ENCODE peak calls at places on chromosomes 6 and 20, in five cellular contexts. S is neuronal stem cell, L is psoas muscle, N is PC-3, A is heart left ventricle. F is an unnamed sample. For H3K4me1, the result is how much of the 10 kb centered on the place peaks cover.

GRCh38 chr6:142155895-142156757 is 9.1 kb downstream of the VTA1 start:
- DNase-seq in A (no peak), N (peak), L (no peak), S (no peak), F (peak)

GRCh38 chr20:47062226-47062880 is 167.7 kb downstream of the EYA2 start:
- DNase-seq in N (no peak), S (no peak), A (no peak), L (no peak), F (no peak)

GRCh38 chr6:156890627-156891300 is 113.6 kb downstream of the ARID1B start:
- DNase-seq in N (no peak), A (no peak), L (no peak), S (no peak), F (no peak)

GRCh38 chr20:32792316-32792715 is 27.4 kb upstream of the MAPRE1 start:
- DNase-seq in L (peak), S (peak), A (no peak), N (no peak), F (no peak)

GRCh38 chr6:84528201-84528600 is 236.2 kb downstream of the TBX18 start:
- DNase-seq in N (no peak), A (no peak), L (no peak), S (no peak), F (no peak)

GRCh38 chr6:109096198-109096597 is 891 bp downstream of the CEP57L1 start:
- DNase-seq in L (no peak), A (no peak), S (no peak), N (no peak), F (no peak)

GRCh38 chr6:160069050-160069454 is 52.6 kb upstream of the SLC22A1 start:
- DNase-seq in A (no peak), S (no peak), N (no peak), L (no peak), F (no peak)

GRCh38 chr6:133953634-133954415 is 801 bp downstream of the TBPL1 start:
- DNase-seq in A (no peak), N (no peak), L (no peak), S (no peak), F (no peak)

GRCh38 chr6:10555625-10556309 is 34.6 kb downstream of the GCNT2 start:
- DNase-seq in N (no peak), S (peak), L (peak), A (peak), F (no peak)

GRCh38 chr6:56154076-56154475 is 93.3 kb downstream of the COL21A1 start:
- DNase-seq in N (no peak), S (no peak), L (no peak), A (no peak), F (no peak)
- H3K27ac ChIP-seq in N (no peak), S (no peak), L (no peak), A (no peak), F (no peak)

GRCh38 chr20:63659370-63659769 is 1.3 kb downstream of the RTEL1 start:
- DNase-seq in A (no peak), L (no peak), N (peak), S (no peak), F (no peak)
- H3K4me3 ChIP-seq in A (peak), L (peak), N (peak), S (no peak), F (no peak)

GRCh38 chr20:63367446-63368055 is 6.4 kb upstream of the CHRNA4 start:
- DNase-seq in S (no peak), N (no peak), L (no peak), A (no peak), F (no peak)

GRCh38 chr20:63368151-63368550 is 7.0 kb upstream of the CHRNA4 start:
- DNase-seq in L (no peak), S (no peak), N (no peak), A (no peak), F (no peak)

GRCh38 chr20:63364801-63365585 is 3.8 kb upstream of the CHRNA4 start:
- DNase-seq in N (no peak), A (no peak), S (no peak), L (no peak), F (no peak)

GRCh38 chr20:63365601-63366509 is 4.7 kb upstream of the CHRNA4 start:
- DNase-seq in L (no peak), N (no peak), S (no peak), A (no peak), F (no peak)

GRCh38 chr20:63366658-63367360 is 5.7 kb upstream of the CHRNA4 start:
- DNase-seq in S (no peak), L (no peak), A (no peak), N (no peak), F (no peak)
- H3K4me1 ChIP-seq in S (under half), L (under half), A (under half), N (under half), F (under half)

DNA sequence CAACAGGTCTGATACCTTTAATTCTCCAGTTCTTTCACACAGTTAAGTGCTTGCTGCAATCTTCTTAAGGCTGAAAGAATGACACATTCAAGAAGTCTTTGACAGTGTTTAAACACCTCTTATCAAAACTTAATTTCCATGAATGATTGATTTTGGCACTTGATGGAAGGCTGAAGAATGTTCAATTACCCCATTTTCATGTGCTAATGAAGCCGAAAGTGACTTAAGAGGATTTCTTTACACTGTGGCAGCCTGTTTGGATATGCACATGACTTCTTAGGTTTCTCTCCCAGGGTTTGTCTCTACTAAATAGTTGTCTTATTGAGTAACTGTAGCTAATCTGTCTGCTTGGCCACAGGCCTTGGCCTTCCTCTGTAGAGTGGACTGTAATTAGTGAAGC is 81.1 kb upstream of the PRDM1 start:
- DNase-seq in A (no peak), L (no peak), S (no peak), N (no peak), F (no peak)
- H3K27ac ChIP-seq in A (no peak), L (no peak), S (no peak), N (no peak), F (no peak)

GRCh38 chr20:58513580-58514285 is 1.5 kb downstream of the APCDD1L start:
- DNase-seq in A (no peak), L (no peak), N (no peak), S (no peak), F (no peak)
- H3K4me3 ChIP-seq in A (no peak), L (no peak), N (peak), S (no peak), F (peak)

GRCh38 chr20:49138431-49138830 is 49.7 kb downstream of the STAU1 start:
- DNase-seq in A (no peak), L (no peak), S (no peak), N (no peak), F (no peak)
- H3K4me1 ChIP-seq in A (under half), L (under half), S (under half), N (under half), F (under half)

GRCh38 chr6:170180671-170181337 is 110.1 kb downstream of the DLL1 start:
- DNase-seq in S (no peak), N (no peak), A (no peak), L (no peak), F (no peak)

GRCh38 chr6:170179925-170180324 is 111.0 kb downstream of the DLL1 start:
- DNase-seq in N (no peak), A (no peak), L (no peak), S (no peak), F (no peak)

GRCh38 chr6:170178266-170178560 is 112.7 kb downstream of the DLL1 start:
- DNase-seq in N (peak), S (no peak), A (no peak), L (no peak), F (no peak)

GRCh38 chr6:170177383-170178265 is 113.3 kb downstream of the DLL1 start:
- DNase-seq in S (no peak), A (no peak), L (no peak), N (no peak), F (no peak)

DNA sequence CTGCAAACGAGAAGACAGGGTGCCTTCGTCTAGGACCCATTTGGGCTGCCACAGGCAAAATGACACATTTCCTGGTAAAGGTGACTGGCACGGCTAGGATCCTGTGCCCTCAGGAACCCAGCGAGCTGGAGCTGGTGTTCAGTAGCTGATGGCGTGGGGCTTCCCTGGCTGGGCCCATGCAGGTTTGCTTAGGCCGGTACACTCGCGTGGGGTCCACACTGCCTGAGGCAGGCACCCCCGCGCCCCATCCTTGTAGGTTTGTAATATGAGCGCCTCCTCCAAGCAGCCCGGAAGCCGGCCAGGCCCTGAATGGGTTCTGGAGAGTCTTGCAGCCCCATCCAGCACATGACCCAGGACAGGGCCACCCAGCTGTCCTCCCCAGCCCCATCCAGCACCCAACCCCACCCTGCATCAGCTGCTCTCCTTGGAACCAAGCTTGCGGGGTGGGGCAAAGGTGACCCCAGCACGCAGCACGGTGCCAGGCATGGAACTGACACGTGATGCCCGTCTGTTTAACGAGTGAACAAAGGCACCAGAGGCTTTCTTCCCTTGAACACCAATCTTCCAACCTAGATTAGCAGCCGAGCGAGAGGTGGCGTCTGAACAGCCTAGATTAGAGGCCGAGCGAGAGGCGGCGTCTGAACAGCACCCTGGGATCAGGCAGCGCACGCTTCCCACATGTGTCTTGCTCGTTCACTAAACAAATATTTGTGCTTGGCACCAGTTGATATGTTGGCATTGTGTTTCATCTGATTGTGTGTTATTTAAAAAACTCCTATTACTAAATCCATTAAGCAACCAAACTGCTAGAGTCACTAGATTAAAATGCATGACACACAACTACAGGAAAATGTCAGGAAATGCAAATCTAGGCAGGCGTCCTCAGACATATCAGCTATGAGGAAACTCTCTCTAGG is 112.1 kb downstream of the DLL1 start:
- DNase-seq in L (peak), N (peak), S (no peak), A (no peak), F (no peak)
- H3K27ac ChIP-seq in L (peak), N (peak), S (no peak), A (no peak), F (no peak)

GRCh38 chr20:19978511-19979210 is 38.5 kb upstream of the NAA20 start:
- DNase-seq in N (no peak), L (peak), A (peak), S (no peak), F (no peak)
- H3K4me3 ChIP-seq in N (peak), L (peak), A (no peak), S (no peak), F (no peak)

GRCh38 chr20:19973920-19974620 is 43.1 kb upstream of the NAA20 start:
- DNase-seq in N (peak), S (no peak), A (peak), L (peak), F (no peak)
- H3K4me1 ChIP-seq in N (under half), S (under half), A (half or more), L (half or more), F (under half)